ENCODE peak calls at places on chromosomes 7 and 10, in seven cellular contexts. P is RWPE1; Q is astrocyte of the spinal cord; B is CD4-positive, alpha-beta T cell; Y is heart right ventricle; A is kidney epithelial cell; G is endothelial cell. N is an unnamed sample.
A peak's percentile ranks its signal among the peaks of the same experiment; 100 is the strongest.

GRCh38 chr7:70856889-70857511 is 274.9 kb upstream of the GALNT17 start:
- DNase-seq in P (peak; percentile 41), Q (peak; percentile 64), B (peak; percentile 5), Y (peak; percentile 65), A (peak; percentile 19), G (peak; percentile 77), N (peak; percentile 49)

GRCh38 chr7:696426-697258 is 29.9 kb upstream of the DNAAF5 start:
- DNase-seq in P (no peak), Q (no peak), B (no peak), Y (no peak), A (no peak), G (peak; percentile 34), N (no peak)

GRCh38 chr7:149825567-149826343 is 12.4 kb upstream of the ZNF862 start:
- DNase-seq in P (no peak), Q (no peak), B (no peak), Y (no peak), A (no peak), G (no peak), N (no peak)

GRCh38 chr7:38756521-38756920 is 125.3 kb upstream of the AMPH start:
- DNase-seq in P (peak; percentile 17), Q (no peak), B (no peak), Y (no peak), A (no peak), G (no peak), N (no peak)

GRCh38 chr7:66319373-66319979 is 114.3 kb downstream of the TPST1 start:
- DNase-seq in P (no peak), Q (no peak), B (no peak), Y (no peak), A (no peak), G (no peak), N (no peak)

GRCh38 chr10:103350522-103351260 is at the start of gene PCGF6:
- DNase-seq in P (peak; percentile 94), Q (peak; percentile 81), B (peak; percentile 42), Y (peak; percentile 88), A (no peak), G (peak; percentile 91), N (peak; percentile 82)

GRCh38 chr7:50982626-50983025 is 199.9 kb upstream of the GRB10 start:
- DNase-seq in P (no peak), Q (no peak), B (no peak), Y (no peak), A (no peak), G (no peak), N (peak; percentile 54)

GRCh38 chr10:97069576-97070362 is 116.0 kb downstream of the SLIT1 start:
- DNase-seq in P (peak; percentile 64), Q (peak; percentile 24), B (no peak), Y (no peak), A (no peak), G (no peak), N (peak; percentile 14)

GRCh38 chr10:29948971-29949370 is 110.4 kb downstream of the JCAD start:
- DNase-seq in P (peak; percentile 46), Q (no peak), B (no peak), Y (no peak), A (no peak), G (no peak), N (peak; percentile 15)

GRCh38 chr10:56316603-56317002 is 44.5 kb downstream of the ZWINT start:
- DNase-seq in P (no peak), Q (no peak), B (no peak), Y (no peak), A (no peak), G (no peak), N (no peak)

GRCh38 chr7:134174797-134175261 is 47.7 kb downstream of the LRGUK start:
- DNase-seq in P (peak; percentile 73), Q (peak; percentile 82), B (no peak), Y (no peak), A (peak; percentile 92), G (no peak), N (peak; percentile 26)

GRCh38 chr7:95485749-95486148 is at the start of gene ASB4:
- DNase-seq in P (no peak), Q (no peak), B (no peak), Y (no peak), A (no peak), G (no peak), N (no peak)

GRCh38 chr7:101891936-101892640 is 74.7 kb downstream of the CUX1 start:
- DNase-seq in P (no peak), Q (no peak), B (no peak), Y (no peak), A (no peak), G (no peak), N (no peak)

GRCh38 chr7:139034336-139034735 is 1.5 kb downstream of the ZC3HAV1L start:
- DNase-seq in P (peak; percentile 14), Q (no peak), B (no peak), Y (no peak), A (no peak), G (no peak), N (no peak)

GRCh38 chr7:100444311-100445278 is 8.3 kb upstream of the PPP1R35 start:
- DNase-seq in P (no peak), Q (peak; percentile 49), B (no peak), Y (no peak), A (no peak), G (peak; percentile 56), N (no peak)

GRCh38 chr7:105330526-105330925 is 58.2 kb downstream of the SRPK2 start:
- DNase-seq in P (no peak), Q (no peak), B (no peak), Y (no peak), A (no peak), G (no peak), N (no peak)

GRCh38 chr7:27163776-27164380 is 1.5 kb downstream of the HOXA9 start:
- DNase-seq in P (no peak), Q (no peak), B (no peak), Y (no peak), A (no peak), G (no peak), N (no peak)

GRCh38 chr7:1691096-1691495 is 21.0 kb downstream of the ELFN1 start:
- DNase-seq in P (no peak), Q (no peak), B (no peak), Y (no peak), A (no peak), G (no peak), N (no peak)

GRCh38 chr10:6300106-6300783 is 97.5 kb downstream of the PFKFB3 start:
- DNase-seq in P (no peak), Q (peak; percentile 73), B (peak; percentile 16), Y (no peak), A (peak; percentile 67), G (no peak), N (peak; percentile 37)

GRCh38 chr10:6065406-6065805 is 3.2 kb upstream of the IL2RA start:
- DNase-seq in P (no peak), Q (no peak), B (no peak), Y (no peak), A (no peak), G (no peak), N (no peak)

GRCh38 chr10:131131726-131132561 is 179.6 kb downstream of the TCERG1L start:
- DNase-seq in P (no peak), Q (no peak), B (no peak), Y (no peak), A (no peak), G (no peak), N (no peak)

GRCh38 chr7:154171422-154171821 is 119.2 kb downstream of the DPP6 start:
- DNase-seq in P (no peak), Q (no peak), B (no peak), Y (no peak), A (no peak), G (no peak), N (no peak)

GRCh38 chr7:77811895-77812685 is 13.5 kb downstream of the PHTF2 start:
- DNase-seq in P (peak; percentile 12), Q (peak; percentile 70), B (no peak), Y (no peak), A (no peak), G (no peak), N (no peak)

GRCh38 chr10:122259075-122259466 is 12.0 kb upstream of the BTBD16 start:
- DNase-seq in P (no peak), Q (no peak), B (no peak), Y (no peak), A (no peak), G (no peak), N (no peak)

GRCh38 chr10:97673736-97674525 is 13.1 kb downstream of the AVPI1 start:
- DNase-seq in P (no peak), Q (peak; percentile 52), B (no peak), Y (no peak), A (no peak), G (no peak), N (no peak)

GRCh38 chr10:62661143-62661542 is 143.4 kb upstream of the ADO start:
- DNase-seq in P (peak; percentile 10), Q (no peak), B (no peak), Y (no peak), A (no peak), G (no peak), N (no peak)

GRCh38 chr7:8296362-8296659 is 34.3 kb upstream of the ICA1 start:
- DNase-seq in P (no peak), Q (no peak), B (no peak), Y (no peak), A (no peak), G (no peak), N (no peak)
- TF ChIP-seq CTCF in P (peak; percentile 34), Q (no peak), B (no peak), Y (no peak), A (no peak), G (no peak), N (no peak)

GRCh38 chr7:91852263-91852741 is 28.2 kb downstream of the MTERF1 start:
- DNase-seq in P (no peak), Q (no peak), B (no peak), Y (no peak), A (no peak), G (no peak), N (no peak)
- TF ChIP-seq CTCF in P (no peak), Q (peak; percentile 21), B (no peak), Y (no peak), A (no peak), G (no peak), N (no peak)

GRCh38 chr7:55181774-55182173 is 163.0 kb downstream of the EGFR start:
- DNase-seq in P (no peak), Q (no peak), B (no peak), Y (no peak), A (no peak), G (no peak), N (no peak)

GRCh38 chr7:55178863-55179773 is 160.3 kb downstream of the EGFR start:
- DNase-seq in P (no peak), Q (no peak), B (no peak), Y (no peak), A (no peak), G (no peak), N (no peak)

GRCh38 chr7:55178292-55178862 is 159.6 kb downstream of the EGFR start:
- DNase-seq in P (no peak), Q (no peak), B (no peak), Y (no peak), A (no peak), G (no peak), N (no peak)

GRCh38 chr7:55179897-55180682 is 161.3 kb downstream of the EGFR start:
- DNase-seq in P (no peak), Q (peak; percentile 25), B (no peak), Y (no peak), A (no peak), G (no peak), N (no peak)

GRCh38 chr7:55180821-55181542 is 162.2 kb downstream of the EGFR start:
- DNase-seq in P (no peak), Q (no peak), B (no peak), Y (no peak), A (no peak), G (no peak), N (no peak)
- TF ChIP-seq CTCF in P (no peak), Q (no peak), B (no peak), Y (no peak), A (no peak), G (no peak), N (no peak)

GRCh38 chr10:43225787-43226153 is 41.1 kb downstream of the RASGEF1A start:
- DNase-seq in P (no peak), Q (no peak), B (no peak), Y (no peak), A (no peak), G (peak; percentile 2), N (no peak)
- TF ChIP-seq CTCF in P (no peak), Q (no peak), B (no peak), Y (no peak), A (no peak), G (no peak), N (no peak)